ENCODE peak calls at places on chromosomes 1 and 21, in six cellular contexts. One of them, this sample, is unnamed.

GRCh38 chr1:12757836-12758235 is 11.8 kb downstream of the CFAP107 start:
- DNase-seq in cardiac muscle cell: no peak
- DNase-seq in ascending aorta: no peak
- DNase-seq in stomach: no peak
- DNase-seq in OCI-LY7: no peak
- DNase-seq in prostate gland: no peak
- DNase-seq in this sample: no peak

GRCh38 chr1:6423321-6423999 is 1.1 kb upstream of the ESPN start:
- DNase-seq in prostate gland: peak; percentile 68
- DNase-seq in OCI-LY7: peak; percentile 54
- DNase-seq in ascending aorta: no peak
- DNase-seq in cardiac muscle cell: peak; percentile 49
- DNase-seq in stomach: peak; percentile 83
- DNase-seq in this sample: peak; percentile 80

GRCh38 chr1:114716304-114717158 is at the start of gene NRAS:
- DNase-seq in stomach: peak; percentile 95
- DNase-seq in cardiac muscle cell: peak; percentile 95
- DNase-seq in ascending aorta: peak; percentile 71
- DNase-seq in prostate gland: peak; percentile 92
- DNase-seq in OCI-LY7: peak; percentile 94
- DNase-seq in this sample: peak; percentile 91

GRCh38 chr1:196607940-196608339 is 300 bp downstream of the KCNT2 start:
- DNase-seq in stomach: no peak
- DNase-seq in OCI-LY7: no peak
- DNase-seq in ascending aorta: no peak
- DNase-seq in cardiac muscle cell: peak; percentile 29
- DNase-seq in prostate gland: no peak
- DNase-seq in this sample: no peak

GRCh38 chr21:29433366-29434059 is 134.8 kb downstream of the BACH1 start:
- DNase-seq in OCI-LY7: no peak
- DNase-seq in prostate gland: no peak
- DNase-seq in ascending aorta: no peak
- DNase-seq in stomach: no peak
- DNase-seq in cardiac muscle cell: no peak
- DNase-seq in this sample: no peak

GRCh38 chr1:16088351-16088911 is 15.0 kb upstream of the FAM131C start:
- DNase-seq in cardiac muscle cell: no peak
- DNase-seq in ascending aorta: no peak
- DNase-seq in OCI-LY7: no peak
- DNase-seq in prostate gland: no peak
- DNase-seq in stomach: no peak
- DNase-seq in this sample: no peak

GRCh38 chr1:163066168-163066567 is 3.0 kb upstream of the RGS4 start:
- DNase-seq in prostate gland: no peak
- DNase-seq in OCI-LY7: no peak
- DNase-seq in cardiac muscle cell: no peak
- DNase-seq in stomach: no peak
- DNase-seq in ascending aorta: no peak
- DNase-seq in this sample: no peak

GRCh38 chr1:75999034-75999433 is 66.8 kb upstream of the ASB17 start:
- DNase-seq in prostate gland: no peak
- DNase-seq in ascending aorta: no peak
- DNase-seq in cardiac muscle cell: no peak
- DNase-seq in OCI-LY7: no peak
- DNase-seq in stomach: no peak
- DNase-seq in this sample: no peak

GRCh38 chr21:37871121-37871862 is 45.0 kb downstream of the KCNJ6 start:
- DNase-seq in prostate gland: no peak
- DNase-seq in OCI-LY7: no peak
- DNase-seq in ascending aorta: no peak
- DNase-seq in cardiac muscle cell: peak; percentile 25
- DNase-seq in stomach: no peak
- DNase-seq in this sample: no peak

GRCh38 chr1:20732071-20732587 is 374 bp downstream of the SH2D5 start:
- DNase-seq in ascending aorta: no peak
- DNase-seq in prostate gland: peak; percentile 44
- DNase-seq in stomach: peak; percentile 62
- DNase-seq in cardiac muscle cell: peak; percentile 56
- DNase-seq in OCI-LY7: peak; percentile 67
- DNase-seq in this sample: no peak

GRCh38 chr1:182913401-182913800 is 39.6 kb downstream of the SHCBP1L start:
- DNase-seq in OCI-LY7: no peak
- DNase-seq in ascending aorta: no peak
- DNase-seq in cardiac muscle cell: no peak
- DNase-seq in prostate gland: no peak
- DNase-seq in stomach: no peak
- DNase-seq in this sample: no peak

GRCh38 chr1:157878059-157878458 is 36.5 kb upstream of the CD5L start:
- DNase-seq in prostate gland: no peak
- DNase-seq in stomach: no peak
- DNase-seq in cardiac muscle cell: peak; percentile 41
- DNase-seq in OCI-LY7: peak; percentile 66
- DNase-seq in ascending aorta: no peak
- DNase-seq in this sample: no peak

GRCh38 chr1:51156752-51157151 is 54.7 kb downstream of the C1orf185 start:
- DNase-seq in stomach: no peak
- DNase-seq in cardiac muscle cell: no peak
- DNase-seq in OCI-LY7: no peak
- DNase-seq in ascending aorta: no peak
- DNase-seq in prostate gland: no peak
- DNase-seq in this sample: no peak

GRCh38 chr1:67097305-67097704 is 37.5 kb downstream of the C1orf141 start:
- DNase-seq in prostate gland: no peak
- DNase-seq in ascending aorta: no peak
- DNase-seq in stomach: no peak
- DNase-seq in OCI-LY7: no peak
- DNase-seq in cardiac muscle cell: no peak
- DNase-seq in this sample: no peak

GRCh38 chr1:65113298-65113697 is 34.7 kb upstream of the AK4 start:
- DNase-seq in ascending aorta: no peak
- DNase-seq in cardiac muscle cell: peak; percentile 20
- DNase-seq in OCI-LY7: no peak
- DNase-seq in prostate gland: no peak
- DNase-seq in stomach: no peak
- DNase-seq in this sample: no peak

GRCh38 chr1:150161747-150162581 is 12.2 kb downstream of the PLEKHO1 start:
- DNase-seq in prostate gland: no peak
- DNase-seq in ascending aorta: no peak
- DNase-seq in stomach: no peak
- DNase-seq in cardiac muscle cell: peak; percentile 48
- DNase-seq in OCI-LY7: peak; percentile 70
- DNase-seq in this sample: no peak
- H3K4me1 ChIP-seq in prostate gland: no peaks in the 10 kb centered on the region
- H3K4me1 ChIP-seq in ascending aorta: peaks cover 18% of the 10 kb centered on the region
- H3K4me1 ChIP-seq in stomach: peaks cover 78% of the 10 kb centered on the region
- H3K4me1 ChIP-seq in cardiac muscle cell: peaks cover 33% of the 10 kb centered on the region
- H3K4me1 ChIP-seq in OCI-LY7: peaks cover 92% of the 10 kb centered on the region
- H3K4me1 ChIP-seq in this sample: peaks cover 4% of the 10 kb centered on the region

DNA sequence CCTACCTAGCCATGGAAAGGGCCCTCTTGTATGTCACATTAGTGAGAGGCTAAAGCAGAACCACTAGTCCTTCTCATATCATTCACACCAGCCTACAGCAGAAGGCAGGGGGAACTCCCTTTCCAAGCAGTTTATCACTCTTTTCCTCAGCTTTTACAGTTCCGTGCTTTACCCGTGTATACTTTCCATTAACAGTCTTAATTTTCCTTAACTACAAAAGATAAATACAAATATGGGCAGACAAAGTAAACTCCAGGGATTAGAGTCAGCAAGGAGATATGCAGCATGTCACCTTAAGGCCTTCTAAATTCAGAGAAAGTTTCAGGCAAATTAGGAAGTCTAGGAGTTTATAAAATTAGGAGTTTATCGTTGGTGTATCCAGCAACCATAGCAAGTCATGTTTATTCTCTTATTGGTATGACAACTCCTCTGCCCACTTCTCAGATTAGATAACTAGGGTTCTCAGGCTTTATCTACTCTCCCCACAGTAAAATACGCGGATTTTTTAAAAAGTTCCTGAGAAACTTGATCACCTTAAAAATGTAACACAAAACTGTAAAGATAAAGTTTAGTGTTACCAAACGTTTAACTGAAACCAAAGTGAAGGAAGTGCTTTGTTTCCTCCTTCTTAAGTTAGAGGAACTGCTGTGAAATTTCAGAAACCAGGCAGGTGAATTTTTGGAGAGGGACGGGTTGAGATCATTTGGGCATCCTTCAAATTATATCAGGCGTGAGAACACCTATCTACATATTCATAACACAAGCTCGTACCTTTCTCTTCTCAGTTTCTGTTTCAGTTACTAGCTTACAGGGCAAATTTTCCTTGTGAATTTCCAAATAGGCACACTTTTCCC is 42.7 kb upstream of the SLC19A2 start:
- DNase-seq in cardiac muscle cell: no peak
- DNase-seq in prostate gland: no peak
- DNase-seq in ascending aorta: no peak
- DNase-seq in OCI-LY7: no peak
- DNase-seq in stomach: no peak
- DNase-seq in this sample: no peak
- H3K4me3 ChIP-seq in cardiac muscle cell: no peak overlapping the region
- H3K4me3 ChIP-seq in prostate gland: no peak overlapping the region
- H3K4me3 ChIP-seq in ascending aorta: no peak overlapping the region
- H3K4me3 ChIP-seq in OCI-LY7: no peak overlapping the region
- H3K4me3 ChIP-seq in stomach: no peak overlapping the region
- H3K4me3 ChIP-seq in this sample: peak overlapping the region; percentile 36

DNA sequence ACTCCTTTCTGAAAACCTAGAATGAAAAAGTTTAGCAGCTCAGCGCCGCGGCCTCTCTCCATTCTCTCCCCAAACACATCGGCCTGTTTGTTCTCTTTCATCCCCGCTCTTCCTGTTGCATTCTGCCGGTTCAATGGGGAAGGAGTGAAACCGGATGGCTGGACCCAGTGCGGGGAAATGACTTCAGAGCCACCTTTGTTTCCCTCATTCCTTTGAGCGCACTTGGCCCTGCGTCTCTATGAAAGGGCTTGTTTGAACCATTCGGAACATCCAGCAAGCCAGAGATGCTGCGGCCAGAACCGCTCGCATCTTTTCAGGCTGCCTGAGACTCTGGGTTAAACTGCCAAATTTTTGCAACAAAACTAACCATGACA is 5.3 kb upstream of the OLIG1 start:
- DNase-seq in cardiac muscle cell: no peak
- DNase-seq in ascending aorta: no peak
- DNase-seq in OCI-LY7: no peak
- DNase-seq in stomach: no peak
- DNase-seq in prostate gland: no peak
- DNase-seq in this sample: no peak
- H3K4me1 ChIP-seq in cardiac muscle cell: no peaks in the 10 kb centered on the region
- H3K4me1 ChIP-seq in ascending aorta: no peaks in the 10 kb centered on the region
- H3K4me1 ChIP-seq in OCI-LY7: no peaks in the 10 kb centered on the region
- H3K4me1 ChIP-seq in stomach: peaks cover 1% of the 10 kb centered on the region
- H3K4me1 ChIP-seq in prostate gland: no peaks in the 10 kb centered on the region
- H3K4me1 ChIP-seq in this sample: no peaks in the 10 kb centered on the region

GRCh38 chr1:203478231-203478630 is 2.6 kb downstream of the PRELP start:
- DNase-seq in prostate gland: no peak
- DNase-seq in cardiac muscle cell: no peak
- DNase-seq in ascending aorta: no peak
- DNase-seq in stomach: no peak
- DNase-seq in OCI-LY7: no peak
- DNase-seq in this sample: no peak
- H3K4me3 ChIP-seq in prostate gland: no peak overlapping the region
- H3K4me3 ChIP-seq in cardiac muscle cell: no peak overlapping the region
- H3K4me3 ChIP-seq in ascending aorta: peak overlapping the region; percentile 63
- H3K4me3 ChIP-seq in stomach: peak overlapping the region; percentile 34
- H3K4me3 ChIP-seq in OCI-LY7: no peak overlapping the region
- H3K4me3 ChIP-seq in this sample: peak overlapping the region; percentile 52

DNA sequence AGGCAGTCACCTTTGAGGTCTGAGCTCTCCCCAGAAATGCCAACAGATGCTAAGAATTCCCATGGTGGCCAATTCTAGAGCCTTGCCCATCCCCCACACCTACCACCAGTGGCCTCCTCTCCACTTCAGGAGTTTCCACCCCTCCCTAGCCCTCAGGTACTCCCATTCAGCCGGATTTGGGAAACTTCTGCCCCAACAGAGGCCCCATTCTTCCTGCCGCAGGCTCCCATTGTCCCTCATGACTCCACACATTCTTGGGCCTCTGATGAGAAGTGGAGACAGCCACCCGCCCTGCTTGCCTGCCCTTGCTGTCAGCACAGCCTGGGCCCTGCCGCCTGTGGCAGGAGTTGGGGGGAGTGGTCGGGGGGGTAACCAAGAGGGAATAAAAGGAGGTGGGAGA is 4.6 kb downstream of the BLACAT1 start:
- DNase-seq in stomach: no peak
- DNase-seq in ascending aorta: no peak
- DNase-seq in prostate gland: no peak
- DNase-seq in cardiac muscle cell: no peak
- DNase-seq in OCI-LY7: no peak
- DNase-seq in this sample: no peak
- H3K4me1 ChIP-seq in stomach: peaks cover 16% of the 10 kb centered on the region
- H3K4me1 ChIP-seq in ascending aorta: peaks cover 2% of the 10 kb centered on the region
- H3K4me1 ChIP-seq in prostate gland: peaks cover 2% of the 10 kb centered on the region
- H3K4me1 ChIP-seq in cardiac muscle cell: peaks cover 44% of the 10 kb centered on the region
- H3K4me1 ChIP-seq in OCI-LY7: peaks cover 8% of the 10 kb centered on the region
- H3K4me1 ChIP-seq in this sample: no peaks in the 10 kb centered on the region

GRCh38 chr1:180235077-180235501 is 5.0 kb downstream of the LHX4 start:
- DNase-seq in stomach: no peak
- DNase-seq in OCI-LY7: no peak
- DNase-seq in prostate gland: no peak
- DNase-seq in ascending aorta: no peak
- DNase-seq in cardiac muscle cell: no peak
- DNase-seq in this sample: no peak
- H3K4me3 ChIP-seq in stomach: peak overlapping the region; percentile 16
- H3K4me3 ChIP-seq in OCI-LY7: no peak overlapping the region
- H3K4me3 ChIP-seq in prostate gland: no peak overlapping the region
- H3K4me3 ChIP-seq in ascending aorta: peak overlapping the region; percentile 36
- H3K4me3 ChIP-seq in cardiac muscle cell: peak overlapping the region; percentile 16
- H3K4me3 ChIP-seq in this sample: peak overlapping the region; percentile 3

GRCh38 chr1:223012176-223012788 is 130.8 kb downstream of the TLR5 start:
- DNase-seq in OCI-LY7: no peak
- DNase-seq in prostate gland: no peak
- DNase-seq in ascending aorta: no peak
- DNase-seq in cardiac muscle cell: no peak
- DNase-seq in stomach: no peak
- DNase-seq in this sample: no peak
- H3K4me1 ChIP-seq in OCI-LY7: no peaks in the 10 kb centered on the region
- H3K4me1 ChIP-seq in prostate gland: no peaks in the 10 kb centered on the region
- H3K4me1 ChIP-seq in ascending aorta: no peaks in the 10 kb centered on the region
- H3K4me1 ChIP-seq in cardiac muscle cell: peaks cover 11% of the 10 kb centered on the region
- H3K4me1 ChIP-seq in stomach: peaks cover 12% of the 10 kb centered on the region
- H3K4me1 ChIP-seq in this sample: no peaks in the 10 kb centered on the region

GRCh38 chr1:28439320-28439719 is 66.5 kb upstream of the RCC1 start:
- DNase-seq in cardiac muscle cell: no peak
- DNase-seq in OCI-LY7: no peak
- DNase-seq in ascending aorta: no peak
- DNase-seq in prostate gland: no peak
- DNase-seq in stomach: no peak
- DNase-seq in this sample: no peak
- H3K4me3 ChIP-seq in cardiac muscle cell: no peak overlapping the region
- H3K4me3 ChIP-seq in OCI-LY7: no peak overlapping the region
- H3K4me3 ChIP-seq in ascending aorta: no peak overlapping the region
- H3K4me3 ChIP-seq in prostate gland: peak overlapping the region; percentile 16
- H3K4me3 ChIP-seq in stomach: no peak overlapping the region
- H3K4me3 ChIP-seq in this sample: no peak overlapping the region

GRCh38 chr1:18634276-18634675 is 3.6 kb downstream of the PAX7 start:
- DNase-seq in stomach: no peak
- DNase-seq in prostate gland: no peak
- DNase-seq in OCI-LY7: no peak
- DNase-seq in ascending aorta: no peak
- DNase-seq in cardiac muscle cell: no peak
- DNase-seq in this sample: no peak
- H3K4me1 ChIP-seq in stomach: peaks cover 43% of the 10 kb centered on the region
- H3K4me1 ChIP-seq in prostate gland: peaks cover 4% of the 10 kb centered on the region
- H3K4me1 ChIP-seq in OCI-LY7: no peaks in the 10 kb centered on the region
- H3K4me1 ChIP-seq in ascending aorta: no peaks in the 10 kb centered on the region
- H3K4me1 ChIP-seq in cardiac muscle cell: peaks cover 9% of the 10 kb centered on the region
- H3K4me1 ChIP-seq in this sample: peaks cover 6% of the 10 kb centered on the region